ENCODE peak calls at places on chromosomes 12 and 14, in five cellular contexts. X is BJ, M is astrocyte, U is A549, Z is cardiac fibroblast. R is an unnamed sample.

GRCh38 chr12:90253674-90254181 is 545.1 kb upstream of the ATP2B1 start:
- DNase-seq in X (peak), M (peak), U (no peak), Z (peak), R (peak)

GRCh38 chr12:54439521-54440255 is 20.6 kb upstream of the ITGA5 start:
- DNase-seq in X (peak), M (peak), U (peak), Z (peak), R (peak)

GRCh38 chr12:79706156-79706555 is 15.4 kb upstream of the PAWR start:
- DNase-seq in X (no peak), M (no peak), U (no peak), Z (peak), R (no peak)

GRCh38 chr14:53273671-53274072 is 120.5 kb upstream of the DDHD1 start:
- DNase-seq in X (no peak), M (no peak), U (no peak), Z (peak), R (peak)

GRCh38 chr12:123032736-123033391 is 52.4 kb downstream of the ARL6IP4 start:
- DNase-seq in X (no peak), M (no peak), U (no peak), Z (no peak), R (no peak)

GRCh38 chr14:29928342-29928640 is 644 bp upstream of the PRKD1 start:
- DNase-seq in X (no peak), M (no peak), U (no peak), Z (no peak), R (peak)

GRCh38 chr12:116594325-116595038 is 35.3 kb downstream of the MAP1LC3B2 start:
- DNase-seq in X (no peak), M (no peak), U (no peak), Z (no peak), R (no peak)

GRCh38 chr14:43252866-43253265 is 1254.2 kb downstream of the FSCB start:
- DNase-seq in X (no peak), M (no peak), U (no peak), Z (no peak), R (no peak)

GRCh38 chr12:94326727-94327126 is 132.9 kb downstream of the CEP83 start:
- DNase-seq in X (peak), M (peak), U (no peak), Z (peak), R (peak)

GRCh38 chr12:130351331-130351730 is 13.6 kb downstream of the PIWIL1 start:
- DNase-seq in X (no peak), M (no peak), U (no peak), Z (no peak), R (no peak)

GRCh38 chr14:43003845-43004244 is 1397.2 kb downstream of the LRFN5 start:
- DNase-seq in X (no peak), M (peak), U (no peak), Z (peak), R (peak)

GRCh38 chr14:20482382-20482781 is 13.2 kb downstream of the PNP start:
- DNase-seq in X (no peak), M (no peak), U (no peak), Z (no peak), R (no peak)

GRCh38 chr12:26046203-26046602 is 78.6 kb downstream of the BHLHE41 start:
- DNase-seq in X (no peak), M (no peak), U (no peak), Z (no peak), R (no peak)

GRCh38 chr12:6647083-6647604 is at the start of gene ACRBP:
- DNase-seq in X (peak), M (peak), U (no peak), Z (peak), R (peak)

GRCh38 chr12:66152732-66153131 is 17.1 kb downstream of the TMBIM4 start:
- DNase-seq in X (peak), M (peak), U (no peak), Z (peak), R (peak)

GRCh38 chr12:98418357-98419075 is 96.9 kb upstream of the TMPO start:
- DNase-seq in X (peak), M (peak), U (peak), Z (peak), R (peak)

GRCh38 chr12:85804663-85805062 is 31.5 kb downstream of the RASSF9 start:
- DNase-seq in X (no peak), M (peak), U (no peak), Z (peak), R (peak)

GRCh38 chr14:61620130-61620946 is 75.0 kb upstream of the HIF1A start:
- DNase-seq in X (peak), M (peak), U (no peak), Z (peak), R (peak)

GRCh38 chr12:106282457-106283097 is 20.0 kb upstream of the TCP11L2 start:
- DNase-seq in X (no peak), M (no peak), U (peak), Z (peak), R (peak)

GRCh38 chr12:54304187-54304810 is 3.5 kb upstream of the NFE2 start:
- DNase-seq in X (no peak), M (peak), U (no peak), Z (peak), R (peak)

GRCh38 chr14:45610303-45610702 is 357.3 kb upstream of the MIS18BP1 start:
- DNase-seq in X (peak), M (peak), U (no peak), Z (peak), R (no peak)

GRCh38 chr12:127943481-127944210 is 323.3 kb upstream of the TMEM132C start:
- DNase-seq in X (no peak), M (peak), U (no peak), Z (no peak), R (peak)

GRCh38 chr14:102155150-102155549 is 15.5 kb downstream of the WDR20 start:
- DNase-seq in X (no peak), M (peak), U (no peak), Z (peak), R (peak)

GRCh38 chr14:64983439-64984310 is 3.0 kb upstream of the FNTB start:
- DNase-seq in X (no peak), M (no peak), U (peak), Z (peak), R (peak)

GRCh38 chr12:42262271-42262670 is 24.2 kb upstream of the YAF2 start:
- DNase-seq in X (no peak), M (no peak), U (no peak), Z (no peak), R (no peak)

GRCh38 chr12:31482816-31483215 is 108.1 kb downstream of the DENND5B start:
- DNase-seq in X (no peak), M (peak), U (no peak), Z (peak), R (peak)

GRCh38 chr12:99009654-99010296 is 364.7 kb downstream of the APAF1 start:
- DNase-seq in X (no peak), M (peak), U (no peak), Z (no peak), R (no peak)

GRCh38 chr12:24645254-24645653 is 303.6 kb downstream of the BCAT1 start:
- DNase-seq in X (no peak), M (no peak), U (no peak), Z (no peak), R (no peak)

GRCh38 chr14:25111061-25111601 is 61.2 kb upstream of the STXBP6 start:
- DNase-seq in X (peak), M (peak), U (no peak), Z (peak), R (peak)

GRCh38 chr12:78186670-78187069 is 356.0 kb downstream of the NAV3 start:
- DNase-seq in X (no peak), M (no peak), U (no peak), Z (no peak), R (no peak)

GRCh38 chr12:1474059-1474537 is 120.3 kb downstream of the FBXL14 start:
- DNase-seq in X (peak), M (peak), U (peak), Z (peak), R (peak)

GRCh38 chr14:77124345-77125274 is 17.0 kb downstream of the ZDHHC22 start:
- DNase-seq in X (no peak), M (no peak), U (no peak), Z (peak), R (peak)

GRCh38 chr12:62604856-62605255 is 138.2 kb downstream of the MON2 start:
- DNase-seq in X (no peak), M (peak), U (no peak), Z (peak), R (peak)

GRCh38 chr14:32985881-32986280 is 47.2 kb downstream of the NPAS3 start:
- DNase-seq in X (no peak), M (peak), U (no peak), Z (peak), R (no peak)

GRCh38 chr14:29168149-29168548 is 401.6 kb downstream of the FOXG1 start:
- DNase-seq in X (no peak), M (no peak), U (no peak), Z (no peak), R (no peak)

GRCh38 chr12:127241056-127241830 is 1025.7 kb upstream of the TMEM132C start:
- DNase-seq in X (no peak), M (peak), U (no peak), Z (peak), R (peak)

GRCh38 chr12:65595016-65595560 is 229.2 kb upstream of the HMGA2 start:
- DNase-seq in X (no peak), M (no peak), U (no peak), Z (no peak), R (no peak)

GRCh38 chr12:5525783-5526367 is 94.0 kb downstream of the NTF3 start:
- DNase-seq in X (no peak), M (no peak), U (no peak), Z (no peak), R (no peak)

GRCh38 chr12:28159688-28160087 is 30.6 kb upstream of the CCDC91 start:
- DNase-seq in X (no peak), M (no peak), U (no peak), Z (no peak), R (no peak)

GRCh38 chr12:28161697-28162096 is 28.6 kb upstream of the CCDC91 start:
- DNase-seq in X (no peak), M (no peak), U (no peak), Z (no peak), R (no peak)

GRCh38 chr12:28158353-28158752 is 31.9 kb upstream of the CCDC91 start:
- DNase-seq in X (no peak), M (no peak), U (no peak), Z (no peak), R (no peak)

GRCh38 chr12:28164644-28165313 is 25.5 kb upstream of the CCDC91 start:
- DNase-seq in X (no peak), M (no peak), U (no peak), Z (no peak), R (no peak)

GRCh38 chr12:28162697-28163096 is 27.6 kb upstream of the CCDC91 start:
- DNase-seq in X (no peak), M (no peak), U (no peak), Z (no peak), R (no peak)
- H3K4me3 ChIP-seq in X (no peak), M (no peak), U (no peak), Z (no peak), R (no peak)

DNA sequence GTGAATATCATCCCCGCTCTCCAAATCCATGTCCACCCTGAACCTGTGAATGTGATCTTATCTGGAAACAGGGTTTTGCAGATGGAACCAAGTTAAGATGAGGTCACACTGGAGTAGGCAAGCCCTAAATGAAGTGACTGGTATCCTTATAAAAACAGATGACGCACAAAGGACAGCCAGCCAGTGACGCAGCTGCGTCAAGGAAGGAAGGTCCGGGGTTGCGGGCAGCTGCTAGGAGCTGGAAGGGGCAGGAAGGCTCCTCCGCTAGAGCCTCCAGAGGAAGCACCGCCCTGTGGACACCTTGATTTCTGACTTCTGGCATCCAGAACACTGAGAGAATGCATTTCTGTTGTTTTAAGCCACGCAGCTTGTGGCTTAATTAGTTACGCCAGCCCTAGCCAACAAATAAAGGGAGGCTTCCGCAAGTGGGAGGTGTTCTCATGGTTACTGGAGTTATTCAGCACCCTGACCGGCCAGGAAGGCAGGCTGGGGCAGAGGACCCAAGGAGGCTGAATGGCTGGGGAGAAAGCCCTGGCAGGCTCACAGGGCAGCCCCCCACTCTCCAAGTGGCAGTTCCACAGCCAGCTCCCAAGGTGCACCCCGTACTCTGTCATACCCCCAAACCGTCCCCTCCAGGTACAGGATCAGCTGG is 127.6 kb upstream of the NCOR2 start:
- DNase-seq in X (peak), M (peak), U (no peak), Z (peak), R (peak)
- TF ChIP-seq CTCF in X (peak), M (no peak), U (no peak), Z (peak), R (peak)

DNA sequence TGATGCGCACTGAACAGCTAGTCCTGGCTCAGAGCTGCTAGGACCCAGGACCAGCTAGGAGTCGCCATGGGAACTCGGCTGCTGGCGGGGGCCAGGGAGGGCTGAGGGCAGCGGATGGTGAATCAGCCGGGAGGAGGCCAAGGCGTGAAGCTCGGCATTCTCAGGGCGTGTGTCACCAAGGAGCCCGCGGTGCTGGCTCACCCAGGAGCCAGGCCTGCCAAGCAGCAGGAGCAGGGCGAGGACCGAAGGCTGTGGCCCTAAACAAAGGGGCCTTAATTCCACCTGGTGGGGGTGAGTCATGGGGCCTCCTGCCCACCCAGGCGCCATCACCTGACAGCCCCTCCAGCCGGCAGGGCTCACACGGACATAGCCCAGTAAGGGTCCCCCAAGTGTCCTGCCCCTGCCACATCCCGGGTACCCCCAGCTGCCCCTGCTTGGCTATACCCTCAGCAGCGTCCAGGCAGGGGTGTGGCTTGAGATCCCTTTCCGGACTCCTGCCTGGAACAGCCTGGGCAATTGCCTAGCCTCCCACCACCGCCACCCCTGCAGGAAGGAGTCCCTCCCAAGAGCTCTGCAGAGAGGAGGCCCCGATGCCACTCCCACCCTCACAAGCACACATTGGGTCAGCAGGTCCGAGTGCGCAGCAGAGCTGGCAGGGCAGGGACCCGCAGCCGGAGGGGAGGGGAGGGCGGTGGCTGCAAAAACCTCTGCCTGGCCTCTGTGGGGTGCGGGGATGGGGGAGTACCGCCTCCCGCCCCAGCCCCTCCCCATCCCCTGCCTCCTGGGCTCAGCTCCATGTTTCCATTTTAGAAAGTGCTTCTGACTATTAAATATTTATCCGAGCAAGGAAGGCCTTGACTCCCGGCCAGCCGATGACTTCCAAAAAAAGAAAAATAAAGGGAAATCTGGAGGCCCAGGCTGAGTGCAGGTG is 4.7 kb downstream of the AHNAK2 start:
- DNase-seq in X (peak), M (peak), U (peak), Z (peak), R (peak)
- H3K4me3 ChIP-seq in X (no peak), M (no peak), U (peak), Z (no peak), R (peak)

GRCh38 chr14:95432152-95433093 is 84.0 kb downstream of the SYNE3 start:
- DNase-seq in X (no peak), M (no peak), U (peak), Z (peak), R (peak)
- TF ChIP-seq CTCF in X (peak), M (peak), U (peak), Z (peak), R (peak)

GRCh38 chr12:47817272-47818006 is 2.3 kb downstream of the HDAC7 start:
- DNase-seq in X (no peak), M (no peak), U (peak), Z (no peak), R (no peak)
- H3K4me3 ChIP-seq in X (peak), M (peak), U (peak), Z (peak), R (peak)

GRCh38 chr12:14394317-14395058 is 29.0 kb downstream of the ATF7IP start:
- DNase-seq in X (no peak), M (peak), U (peak), Z (peak), R (peak)
- TF ChIP-seq CTCF in X (no peak), M (peak), U (no peak), Z (peak), R (peak)

DNA sequence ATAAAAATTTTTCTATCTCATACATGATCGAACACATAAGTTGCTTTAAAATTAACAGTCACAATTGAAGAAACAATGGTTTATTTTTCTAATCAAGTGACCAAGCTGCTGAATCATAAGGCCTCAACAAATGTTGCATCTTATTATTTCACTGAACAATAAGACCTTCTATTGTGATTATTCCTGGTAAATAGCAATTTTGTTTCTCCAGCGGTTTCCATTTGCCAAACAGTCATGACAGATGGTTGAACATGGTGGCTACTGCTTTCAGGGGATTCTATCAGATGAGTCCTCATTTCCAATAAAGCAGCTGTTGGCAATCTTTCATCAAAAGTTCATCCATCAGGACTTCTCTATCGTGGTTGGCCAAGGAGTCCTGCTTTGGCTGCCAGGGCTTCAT is 13.0 kb downstream of the TOMM20L start:
- DNase-seq in X (no peak), M (no peak), U (no peak), Z (no peak), R (no peak)
- H3K4me3 ChIP-seq in X (no peak), M (no peak), U (no peak), Z (no peak), R (no peak)

DNA sequence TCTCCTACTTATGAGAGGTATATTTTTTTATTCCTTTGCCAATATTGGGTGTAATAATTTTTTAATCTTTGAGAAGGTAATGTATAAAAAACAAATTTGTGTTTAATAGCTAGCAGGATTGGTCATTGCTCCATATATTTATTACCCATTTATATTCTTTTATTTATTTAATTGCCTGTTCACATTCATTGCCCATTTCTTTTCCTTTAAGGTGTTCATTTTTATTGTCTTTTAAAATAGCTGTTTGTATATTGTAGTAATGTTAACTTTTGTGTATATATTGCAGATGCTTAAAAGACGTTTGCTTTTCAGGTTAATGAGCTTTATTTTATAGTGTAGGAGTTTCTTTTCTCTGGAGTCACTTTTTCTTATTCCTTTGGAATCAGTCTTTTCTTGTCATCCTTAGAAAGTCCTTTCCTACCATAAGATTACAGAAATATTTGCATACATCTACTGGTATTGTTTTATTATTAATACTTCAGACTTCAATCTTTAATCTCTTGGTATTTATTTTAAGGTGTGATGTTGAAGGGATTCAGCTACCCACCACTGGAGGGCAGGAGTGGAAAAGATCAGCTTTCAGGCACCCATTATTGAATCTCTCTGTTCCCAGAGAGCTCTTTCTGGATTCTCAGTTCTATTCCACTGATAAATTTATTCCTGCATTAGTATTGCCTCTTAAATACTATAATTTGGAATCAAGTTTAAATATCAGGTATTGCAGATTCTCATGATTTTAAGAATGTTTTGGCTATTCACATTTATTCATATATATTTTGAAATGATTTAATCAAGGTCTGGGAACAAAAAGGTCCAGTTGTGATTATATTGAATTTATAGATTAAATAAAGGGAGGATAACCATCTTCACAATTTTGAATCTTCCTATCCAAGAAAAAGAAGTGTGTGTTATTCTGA is 17.3 kb downstream of the PPM1A start:
- DNase-seq in X (no peak), M (no peak), U (peak), Z (peak), R (no peak)
- TF ChIP-seq CTCF in X (peak), M (peak), U (peak), Z (peak), R (peak)